ENCODE peak calls at places on chromosomes 6 and 20, in seven cellular contexts. Y is epithelial cell of esophagus, J is lower leg skin, V is endothelial cell, A is OCI-LY7, B is astrocyte of the spinal cord, X is kidney. N is an unnamed sample.

GRCh38 chr20:33992145-33992922 is 1.4 kb upstream of the RALY start:
- DNase-seq in Y (peak), J (no peak), V (no peak), A (no peak), B (no peak), X (no peak), N (no peak)

GRCh38 chr20:31260326-31260932 is 3.0 kb downstream of the DEFB115 start:
- DNase-seq in Y (peak), J (no peak), V (no peak), A (peak), B (no peak), X (no peak), N (no peak)

GRCh38 chr6:45812937-45813336 is 202.7 kb downstream of the CLIC5 start:
- DNase-seq in Y (no peak), J (no peak), V (no peak), A (no peak), B (no peak), X (no peak), N (no peak)

GRCh38 chr6:75402296-75402695 is 91.3 kb downstream of the FILIP1 start:
- DNase-seq in Y (peak), J (no peak), V (no peak), A (no peak), B (peak), X (no peak), N (no peak)

GRCh38 chr6:16414205-16414604 is 175.8 kb downstream of the GMPR start:
- DNase-seq in Y (no peak), J (no peak), V (no peak), A (no peak), B (no peak), X (no peak), N (no peak)

GRCh38 chr20:4568560-4568959 is 153.1 kb upstream of the PRND start:
- DNase-seq in Y (no peak), J (no peak), V (no peak), A (no peak), B (no peak), X (no peak), N (no peak)

GRCh38 chr6:140105857-140106256 is 731.4 kb upstream of the CITED2 start:
- DNase-seq in Y (peak), J (no peak), V (no peak), A (no peak), B (peak), X (no peak), N (peak)

GRCh38 chr6:122712093-122712863 is 67.2 kb upstream of the FABP7 start:
- DNase-seq in Y (peak), J (no peak), V (no peak), A (no peak), B (peak), X (no peak), N (no peak)

GRCh38 chr6:10429638-10430427 is 15.0 kb upstream of the TFAP2A start:
- DNase-seq in Y (peak), J (no peak), V (no peak), A (peak), B (no peak), X (no peak), N (no peak)

GRCh38 chr6:34574647-34575293 is 18.6 kb upstream of the SPDEF start:
- DNase-seq in Y (no peak), J (no peak), V (no peak), A (no peak), B (no peak), X (no peak), N (no peak)

GRCh38 chr6:157832250-157832967 is 9.4 kb downstream of the SNX9 start:
- DNase-seq in Y (peak), J (no peak), V (no peak), A (no peak), B (peak), X (no peak), N (no peak)

GRCh38 chr6:79438015-79438414 is 99.2 kb downstream of the LCA5 start:
- DNase-seq in Y (no peak), J (no peak), V (no peak), A (no peak), B (peak), X (no peak), N (no peak)

GRCh38 chr20:44593721-44594120 is 11.3 kb downstream of the PKIG start:
- DNase-seq in Y (no peak), J (no peak), V (no peak), A (no peak), B (no peak), X (no peak), N (no peak)

GRCh38 chr20:54137115-54137514 is 36.7 kb downstream of the CYP24A1 start:
- DNase-seq in Y (no peak), J (no peak), V (no peak), A (no peak), B (no peak), X (no peak), N (no peak)

GRCh38 chr6:137830562-137830961 is 36.5 kb upstream of the TNFAIP3 start:
- DNase-seq in Y (no peak), J (no peak), V (no peak), A (no peak), B (peak), X (no peak), N (no peak)

GRCh38 chr6:148221580-148221979 is 121.1 kb upstream of the SASH1 start:
- DNase-seq in Y (peak), J (no peak), V (no peak), A (no peak), B (no peak), X (no peak), N (no peak)

GRCh38 chr6:14079433-14079832 is 38.1 kb upstream of the CD83 start:
- DNase-seq in Y (peak), J (no peak), V (no peak), A (no peak), B (peak), X (no peak), N (no peak)

GRCh38 chr20:25459111-25459830 is 51.8 kb downstream of the GINS1 start:
- DNase-seq in Y (no peak), J (peak), V (no peak), A (no peak), B (no peak), X (peak), N (no peak)

GRCh38 chr20:35606127-35606526 is 9.5 kb upstream of the SPAG4 start:
- DNase-seq in Y (no peak), J (no peak), V (no peak), A (no peak), B (no peak), X (peak), N (no peak)

GRCh38 chr6:131013495-131013894 is 49.5 kb downstream of the EPB41L2 start:
- DNase-seq in Y (no peak), J (no peak), V (no peak), A (no peak), B (peak), X (no peak), N (no peak)

GRCh38 chr6:149182262-149182661 is 135.2 kb upstream of the TAB2 start:
- DNase-seq in Y (no peak), J (no peak), V (no peak), A (no peak), B (peak), X (no peak), N (no peak)

GRCh38 chr6:151576658-151577057 is 82.8 kb downstream of the CCDC170 start:
- DNase-seq in Y (no peak), J (no peak), V (no peak), A (no peak), B (peak), X (no peak), N (no peak)

GRCh38 chr6:11362481-11363018 is 130.1 kb upstream of the NEDD9 start:
- DNase-seq in Y (peak), J (no peak), V (no peak), A (no peak), B (no peak), X (no peak), N (no peak)

GRCh38 chr20:600141-600540 is 10.0 kb downstream of the TCF15 start:
- DNase-seq in Y (no peak), J (no peak), V (no peak), A (no peak), B (no peak), X (no peak), N (no peak)

GRCh38 chr6:108598316-108598863 is 37.7 kb downstream of the FOXO3 start:
- DNase-seq in Y (peak), J (no peak), V (no peak), A (peak), B (peak), X (no peak), N (no peak)

GRCh38 chr6:169618526-169619490 is 83.0 kb downstream of the WDR27 start:
- DNase-seq in Y (peak), J (no peak), V (no peak), A (no peak), B (peak), X (no peak), N (no peak)

GRCh38 chr6:78966542-78966941 is 99.2 kb downstream of the IRAK1BP1 start:
- DNase-seq in Y (no peak), J (no peak), V (no peak), A (no peak), B (no peak), X (no peak), N (no peak)

GRCh38 chr6:33163540-33163939 is 28.7 kb downstream of the COL11A2 start:
- DNase-seq in Y (no peak), J (peak), V (no peak), A (no peak), B (no peak), X (no peak), N (no peak)

GRCh38 chr6:318265-318890 is 26.1 kb downstream of the DUSP22 start:
- DNase-seq in Y (no peak), J (no peak), V (no peak), A (no peak), B (no peak), X (no peak), N (no peak)

GRCh38 chr6:118764766-118765165 is 113.4 kb upstream of the CEP85L start:
- DNase-seq in Y (no peak), J (no peak), V (no peak), A (no peak), B (no peak), X (no peak), N (no peak)

GRCh38 chr6:147158881-147159280 is 45.3 kb upstream of the STXBP5 start:
- DNase-seq in Y (no peak), J (no peak), V (no peak), A (no peak), B (no peak), X (no peak), N (no peak)

GRCh38 chr6:157239671-157240058 is 83.7 kb downstream of the TMEM242 start:
- DNase-seq in Y (no peak), J (no peak), V (no peak), A (no peak), B (no peak), X (no peak), N (no peak)

GRCh38 chr20:60857708-60858107 is 394.4 kb upstream of the CDH4 start:
- DNase-seq in Y (peak), J (peak), V (no peak), A (no peak), B (peak), X (no peak), N (no peak)

GRCh38 chr6:33313105-33313708 is 671 bp downstream of the TAPBP start:
- DNase-seq in Y (no peak), J (peak), V (peak), A (peak), B (peak), X (peak), N (peak)

GRCh38 chr6:122033564-122034181 is 365.8 kb upstream of the HSF2 start:
- DNase-seq in Y (peak), J (no peak), V (no peak), A (peak), B (peak), X (no peak), N (no peak)

GRCh38 chr6:134436950-134437349 is 119.0 kb upstream of the SGK1 start:
- DNase-seq in Y (peak), J (no peak), V (no peak), A (peak), B (peak), X (no peak), N (no peak)

GRCh38 chr20:60572991-60573390 is 614.8 kb downstream of the CDH26 start:
- DNase-seq in Y (no peak), J (no peak), V (no peak), A (no peak), B (no peak), X (no peak), N (no peak)

GRCh38 chr20:20740595-20740994 is 28.2 kb upstream of the RALGAPA2 start:
- DNase-seq in Y (no peak), J (no peak), V (no peak), A (no peak), B (no peak), X (no peak), N (no peak)

GRCh38 chr6:141976994-141977393 is 155.7 kb upstream of the GJE1 start:
- DNase-seq in Y (no peak), J (no peak), V (no peak), A (no peak), B (no peak), X (no peak), N (no peak)

GRCh38 chr6:141981190-141981589 is 151.5 kb upstream of the GJE1 start:
- DNase-seq in Y (no peak), J (no peak), V (no peak), A (no peak), B (no peak), X (no peak), N (no peak)

GRCh38 chr6:141977782-141978181 is 154.9 kb upstream of the GJE1 start:
- DNase-seq in Y (no peak), J (no peak), V (no peak), A (no peak), B (no peak), X (no peak), N (no peak)
- TF ChIP-seq CTCF in Y (no peak), J (no peak), V (no peak), A (no peak), B (no peak), X (no peak), N (no peak)

GRCh38 chr20:51386586-51386985 is 155.9 kb downstream of the NFATC2 start:
- DNase-seq in Y (no peak), J (no peak), V (no peak), A (peak), B (no peak), X (no peak), N (no peak)

GRCh38 chr20:51387125-51387865 is 155.2 kb downstream of the NFATC2 start:
- DNase-seq in Y (no peak), J (no peak), V (no peak), A (peak), B (no peak), X (no peak), N (no peak)

GRCh38 chr20:51384854-51385253 is 157.7 kb downstream of the NFATC2 start:
- DNase-seq in Y (no peak), J (no peak), V (no peak), A (no peak), B (no peak), X (no peak), N (no peak)

GRCh38 chr20:51383891-51384510 is 158.5 kb downstream of the NFATC2 start:
- DNase-seq in Y (peak), J (no peak), V (no peak), A (no peak), B (no peak), X (no peak), N (no peak)

GRCh38 chr20:51385941-51386530 is 156.5 kb downstream of the NFATC2 start:
- DNase-seq in Y (peak), J (no peak), V (peak), A (peak), B (peak), X (no peak), N (no peak)
- TF ChIP-seq CTCF in Y (peak), J (no peak), V (peak), A (peak), B (peak), X (no peak), N (peak)

DNA sequence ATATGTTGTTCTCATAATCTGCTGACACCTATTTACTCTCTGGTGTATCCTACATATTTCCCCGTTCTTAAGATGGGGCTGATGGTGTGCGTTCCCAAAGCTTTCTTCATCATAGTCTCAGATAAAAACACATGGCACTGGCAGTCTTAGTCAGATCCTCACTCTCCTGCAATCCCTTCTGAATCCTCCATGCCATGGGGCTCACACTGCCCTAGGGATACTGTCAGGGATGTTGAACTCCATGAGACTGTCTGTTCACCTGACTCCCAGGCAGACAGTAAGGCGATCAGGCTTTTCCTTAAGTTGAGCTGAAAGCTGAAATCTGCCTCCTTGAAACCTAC is 76.0 kb downstream of the SLX4IP start:
- DNase-seq in Y (no peak), J (no peak), V (no peak), A (no peak), B (no peak), X (no peak), N (no peak)
- TF ChIP-seq CTCF in Y (peak), J (no peak), V (no peak), A (no peak), B (no peak), X (no peak), N (no peak)

GRCh38 chr20:32281711-32282110 is 4.3 kb downstream of the KIF3B start:
- DNase-seq in Y (no peak), J (no peak), V (no peak), A (no peak), B (no peak), X (no peak), N (no peak)

GRCh38 chr20:32278199-32278643 is 770 bp downstream of the KIF3B start:
- DNase-seq in Y (peak), J (no peak), V (no peak), A (peak), B (no peak), X (no peak), N (no peak)

GRCh38 chr20:32274359-32274758 is 3.1 kb upstream of the KIF3B start:
- DNase-seq in Y (no peak), J (no peak), V (no peak), A (no peak), B (no peak), X (no peak), N (no peak)

GRCh38 chr20:32282461-32282860 is 5.0 kb downstream of the KIF3B start:
- DNase-seq in Y (no peak), J (no peak), V (no peak), A (peak), B (no peak), X (no peak), N (no peak)

DNA sequence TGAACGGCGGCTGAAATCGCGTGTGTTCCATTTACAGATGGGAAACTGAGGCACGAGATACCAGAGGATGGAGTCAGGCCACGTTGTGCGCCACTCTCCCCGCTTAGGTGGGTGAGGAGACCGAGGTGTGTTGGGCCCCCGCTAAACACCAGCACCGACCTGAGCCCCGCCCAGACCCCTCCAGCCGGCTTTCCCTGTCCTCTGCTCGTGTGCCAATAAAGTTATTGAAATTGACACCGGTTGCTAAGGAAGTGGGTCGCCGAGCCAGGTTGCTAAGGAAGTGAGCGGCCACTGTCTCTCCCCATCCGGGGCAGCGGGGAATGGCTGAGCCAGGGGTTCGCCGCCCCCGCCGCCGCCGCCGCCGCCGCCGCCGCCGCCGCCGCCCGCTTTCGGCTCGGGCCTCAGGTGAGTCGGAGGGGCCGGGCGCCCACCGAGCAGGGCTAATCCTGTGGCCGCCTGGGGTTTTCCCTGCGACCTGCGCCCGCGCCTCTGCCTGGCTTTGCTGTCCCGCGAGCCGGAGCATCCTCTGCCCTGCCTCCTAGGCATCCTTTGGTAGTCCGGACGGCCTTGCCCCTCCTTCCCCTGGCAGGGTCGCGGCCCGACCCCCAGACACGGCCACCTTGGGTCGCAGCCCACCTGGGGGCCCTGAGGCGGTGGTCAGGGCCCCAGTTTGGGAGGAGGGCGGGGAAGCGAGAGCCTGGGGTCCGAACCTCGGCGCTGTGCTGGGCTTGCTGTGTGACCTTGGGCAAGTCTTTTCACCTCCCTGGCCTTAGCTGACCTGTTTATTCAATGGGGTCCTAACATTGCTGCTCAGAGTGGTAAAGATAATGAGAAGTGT is at the start of gene KIF3B:
- DNase-seq in Y (peak), J (peak), V (peak), A (peak), B (peak), X (peak), N (peak)
- TF ChIP-seq CTCF in Y (no peak), J (no peak), V (no peak), A (no peak), B (no peak), X (no peak), N (no peak)

GRCh38 chr20:16902657-16903056 is 154.5 kb downstream of the OTOR start:
- DNase-seq in Y (no peak), J (no peak), V (no peak), A (no peak), B (no peak), X (no peak), N (no peak)

GRCh38 chr20:16904751-16905150 is 156.6 kb downstream of the OTOR start:
- DNase-seq in Y (no peak), J (no peak), V (no peak), A (no peak), B (no peak), X (no peak), N (no peak)
- TF ChIP-seq CTCF in Y (no peak), J (no peak), V (no peak), A (peak), B (no peak), X (no peak), N (no peak)

DNA sequence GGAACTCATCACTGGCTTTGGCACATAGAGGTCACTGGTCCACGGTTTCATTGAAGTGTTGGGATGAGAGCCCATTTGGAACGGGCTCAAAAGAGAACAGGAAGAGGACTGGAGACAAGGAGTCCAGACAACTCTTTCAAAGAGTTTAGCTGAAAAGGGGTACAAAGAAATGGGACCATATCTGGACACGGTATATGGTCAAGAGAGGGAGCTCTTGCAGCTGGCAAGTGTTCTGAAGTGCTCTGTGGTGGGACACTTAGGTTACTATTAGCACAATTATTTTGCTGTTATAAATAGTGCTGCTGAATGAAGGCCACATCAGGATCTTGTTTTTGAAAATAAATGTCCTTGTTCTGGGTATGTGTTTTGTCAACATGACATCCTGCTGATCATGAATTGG is 4.6 kb downstream of the SGK2 start:
- DNase-seq in Y (no peak), J (no peak), V (no peak), A (peak), B (no peak), X (no peak), N (no peak)
- TF ChIP-seq CTCF in Y (no peak), J (no peak), V (no peak), A (peak), B (peak), X (peak), N (no peak)

GRCh38 chr20:58246346-58246745 is 17.9 kb upstream of the ANKRD60 start:
- DNase-seq in Y (peak), J (no peak), V (peak), A (no peak), B (peak), X (no peak), N (no peak)
- TF ChIP-seq CTCF in Y (peak), J (no peak), V (peak), A (peak), B (peak), X (peak), N (peak)

GRCh38 chr6:72522735-72523141 is 99.1 kb upstream of the KCNQ5 start:
- DNase-seq in Y (peak), J (no peak), V (peak), A (peak), B (no peak), X (no peak), N (peak)
- TF ChIP-seq CTCF in Y (no peak), J (no peak), V (peak), A (peak), B (no peak), X (no peak), N (peak)